ENCODE peak calls at places on chromosomes 12 and 14, in four cellular contexts. One of them, this sample, is unnamed.

GRCh38 chr12:120043421-120043820 is 54.4 kb downstream of the BICDL1 start:
- DNase-seq in esophagus muscularis mucosa: no peak
- DNase-seq in posterior vena cava: no peak
- DNase-seq in suprapubic skin: no peak
- DNase-seq in this sample: no peak

GRCh38 chr14:90452366-90452765 is 55.5 kb downstream of the CALM1 start:
- DNase-seq in esophagus muscularis mucosa: no peak
- DNase-seq in posterior vena cava: no peak
- DNase-seq in suprapubic skin: no peak
- DNase-seq in this sample: no peak

GRCh38 chr12:28017126-28017872 is 44.8 kb upstream of the PTHLH start:
- DNase-seq in posterior vena cava: no peak
- DNase-seq in esophagus muscularis mucosa: no peak
- DNase-seq in suprapubic skin: no peak
- DNase-seq in this sample: no peak

GRCh38 chr14:64364907-64365306 is 23.2 kb upstream of the MTHFD1 start:
- DNase-seq in esophagus muscularis mucosa: no peak
- DNase-seq in suprapubic skin: no peak
- DNase-seq in posterior vena cava: no peak
- DNase-seq in this sample: no peak

GRCh38 chr12:126040307-126040706 is 975.1 kb downstream of the AACS start:
- DNase-seq in suprapubic skin: no peak
- DNase-seq in posterior vena cava: no peak
- DNase-seq in esophagus muscularis mucosa: no peak
- DNase-seq in this sample: no peak

GRCh38 chr12:95653761-95654546 is 102.7 kb upstream of the USP44 start:
- DNase-seq in posterior vena cava: no peak
- DNase-seq in esophagus muscularis mucosa: no peak
- DNase-seq in suprapubic skin: no peak
- DNase-seq in this sample: no peak

GRCh38 chr14:97246648-97247047 is 449.5 kb downstream of the VRK1 start:
- DNase-seq in suprapubic skin: no peak
- DNase-seq in posterior vena cava: no peak
- DNase-seq in esophagus muscularis mucosa: peak
- DNase-seq in this sample: no peak

GRCh38 chr12:6821674-6822433 is at the start of gene GPR162:
- DNase-seq in esophagus muscularis mucosa: no peak
- DNase-seq in suprapubic skin: no peak
- DNase-seq in posterior vena cava: no peak
- DNase-seq in this sample: peak

GRCh38 chr14:47678157-47678556 is 2.8 kb upstream of the MDGA2 start:
- DNase-seq in posterior vena cava: no peak
- DNase-seq in esophagus muscularis mucosa: no peak
- DNase-seq in suprapubic skin: no peak
- DNase-seq in this sample: no peak

GRCh38 chr12:2641209-2641608 is 153.6 kb upstream of the FKBP4 start:
- DNase-seq in suprapubic skin: no peak
- DNase-seq in posterior vena cava: no peak
- DNase-seq in esophagus muscularis mucosa: no peak
- DNase-seq in this sample: no peak

GRCh38 chr14:32531942-32532341 is 202.8 kb downstream of the AKAP6 start:
- DNase-seq in posterior vena cava: no peak
- DNase-seq in esophagus muscularis mucosa: no peak
- DNase-seq in suprapubic skin: no peak
- DNase-seq in this sample: no peak

GRCh38 chr12:8913702-8914032 is 642 bp upstream of the PHC1 start:
- DNase-seq in posterior vena cava: no peak
- DNase-seq in esophagus muscularis mucosa: no peak
- DNase-seq in suprapubic skin: no peak
- DNase-seq in this sample: no peak

GRCh38 chr12:104671407-104672095 is 214.8 kb downstream of the CHST11 start:
- DNase-seq in esophagus muscularis mucosa: peak
- DNase-seq in posterior vena cava: peak
- DNase-seq in suprapubic skin: peak
- DNase-seq in this sample: peak

GRCh38 chr14:101230851-101231550 is 327.5 kb upstream of the RTL1 start:
- DNase-seq in suprapubic skin: no peak
- DNase-seq in esophagus muscularis mucosa: no peak
- DNase-seq in posterior vena cava: peak
- DNase-seq in this sample: no peak

GRCh38 chr12:132803883-132804282 is 24.8 kb downstream of the GOLGA3 start:
- DNase-seq in suprapubic skin: peak
- DNase-seq in esophagus muscularis mucosa: no peak
- DNase-seq in posterior vena cava: no peak
- DNase-seq in this sample: no peak

GRCh38 chr12:26126340-26127284 is 1.8 kb upstream of the BHLHE41 start:
- DNase-seq in posterior vena cava: peak
- DNase-seq in esophagus muscularis mucosa: peak
- DNase-seq in suprapubic skin: peak
- DNase-seq in this sample: peak

GRCh38 chr12:21892341-21892740 is 48.9 kb downstream of the ABCC9 start:
- DNase-seq in posterior vena cava: no peak
- DNase-seq in suprapubic skin: no peak
- DNase-seq in esophagus muscularis mucosa: no peak
- DNase-seq in this sample: no peak

GRCh38 chr12:71871116-71871515 is 31.6 kb downstream of the TBC1D15 start:
- DNase-seq in esophagus muscularis mucosa: no peak
- DNase-seq in posterior vena cava: no peak
- DNase-seq in suprapubic skin: no peak
- DNase-seq in this sample: no peak

GRCh38 chr12:124829008-124829707 is 34.5 kb downstream of the SCARB1 start:
- DNase-seq in esophagus muscularis mucosa: no peak
- DNase-seq in posterior vena cava: no peak
- DNase-seq in suprapubic skin: no peak
- DNase-seq in this sample: peak

GRCh38 chr12:104358353-104359003 is 54.9 kb downstream of the EID3 start:
- DNase-seq in suprapubic skin: no peak
- DNase-seq in posterior vena cava: peak
- DNase-seq in esophagus muscularis mucosa: peak
- DNase-seq in this sample: no peak

GRCh38 chr14:100825691-100826331 is at the start of gene MEG3:
- DNase-seq in suprapubic skin: no peak
- DNase-seq in posterior vena cava: peak
- DNase-seq in esophagus muscularis mucosa: no peak
- DNase-seq in this sample: peak

GRCh38 chr12:6944381-6945186 is 762 bp downstream of the C12orf57 start:
- DNase-seq in esophagus muscularis mucosa: peak
- DNase-seq in posterior vena cava: peak
- DNase-seq in suprapubic skin: peak
- DNase-seq in this sample: peak

GRCh38 chr12:105922670-105923102 is 216.1 kb downstream of the NUAK1 start:
- DNase-seq in posterior vena cava: no peak
- DNase-seq in esophagus muscularis mucosa: no peak
- DNase-seq in suprapubic skin: no peak
- DNase-seq in this sample: no peak

GRCh38 chr14:95134304-95134933 is 22.9 kb downstream of the DICER1 start:
- DNase-seq in esophagus muscularis mucosa: no peak
- DNase-seq in posterior vena cava: no peak
- DNase-seq in suprapubic skin: no peak
- DNase-seq in this sample: no peak

GRCh38 chr14:67232631-67233030 is 8.6 kb upstream of the PALS1 start:
- DNase-seq in esophagus muscularis mucosa: no peak
- DNase-seq in suprapubic skin: no peak
- DNase-seq in posterior vena cava: no peak
- DNase-seq in this sample: no peak

GRCh38 chr12:123808167-123808566 is 46.1 kb downstream of the DNAH10 start:
- DNase-seq in esophagus muscularis mucosa: no peak
- DNase-seq in suprapubic skin: no peak
- DNase-seq in posterior vena cava: no peak
- DNase-seq in this sample: peak

GRCh38 chr12:52865090-52865944 is 16.5 kb upstream of the KRT78 start:
- DNase-seq in esophagus muscularis mucosa: no peak
- DNase-seq in suprapubic skin: no peak
- DNase-seq in posterior vena cava: peak
- DNase-seq in this sample: peak

GRCh38 chr12:58395056-58395455 is 453.7 kb downstream of the ATP23 start:
- DNase-seq in esophagus muscularis mucosa: no peak
- DNase-seq in suprapubic skin: no peak
- DNase-seq in posterior vena cava: no peak
- DNase-seq in this sample: no peak

GRCh38 chr14:104262515-104263514 is 124.4 kb downstream of the KIF26A start:
- DNase-seq in esophagus muscularis mucosa: no peak
- DNase-seq in posterior vena cava: peak
- DNase-seq in suprapubic skin: no peak
- DNase-seq in this sample: peak

GRCh38 chr14:54776361-54777001 is 126.1 kb downstream of the GCH1 start:
- DNase-seq in suprapubic skin: no peak
- DNase-seq in esophagus muscularis mucosa: no peak
- DNase-seq in posterior vena cava: peak
- DNase-seq in this sample: no peak

GRCh38 chr14:78029471-78030372 is 140.5 kb upstream of the NRXN3 start:
- DNase-seq in esophagus muscularis mucosa: no peak
- DNase-seq in suprapubic skin: no peak
- DNase-seq in posterior vena cava: no peak
- DNase-seq in this sample: peak

GRCh38 chr14:61025239-61026223 is 44.5 kb downstream of the SLC38A6 start:
- DNase-seq in suprapubic skin: no peak
- DNase-seq in esophagus muscularis mucosa: no peak
- DNase-seq in posterior vena cava: peak
- DNase-seq in this sample: peak

GRCh38 chr12:26941251-26941650 is 3.0 kb downstream of the FGFR1OP2 start:
- DNase-seq in posterior vena cava: no peak
- DNase-seq in esophagus muscularis mucosa: no peak
- DNase-seq in suprapubic skin: no peak
- DNase-seq in this sample: no peak

GRCh38 chr12:129629901-129630300 is 273.9 kb downstream of the TMEM132D start:
- DNase-seq in esophagus muscularis mucosa: no peak
- DNase-seq in posterior vena cava: no peak
- DNase-seq in suprapubic skin: no peak
- DNase-seq in this sample: no peak

GRCh38 chr12:91959220-91959619 is 186.4 kb downstream of the BTG1 start:
- DNase-seq in suprapubic skin: no peak
- DNase-seq in esophagus muscularis mucosa: no peak
- DNase-seq in posterior vena cava: no peak
- DNase-seq in this sample: no peak

GRCh38 chr14:69924181-69924580 is 45.0 kb downstream of the SMOC1 start:
- DNase-seq in esophagus muscularis mucosa: no peak
- DNase-seq in suprapubic skin: no peak
- DNase-seq in posterior vena cava: no peak
- DNase-seq in this sample: no peak

GRCh38 chr12:96289067-96289466 is 94.9 kb downstream of the ELK3 start:
- DNase-seq in posterior vena cava: no peak
- DNase-seq in esophagus muscularis mucosa: no peak
- DNase-seq in suprapubic skin: no peak
- DNase-seq in this sample: no peak

GRCh38 chr14:92135269-92135668 is 13.5 kb downstream of the CPSF2 start:
- DNase-seq in esophagus muscularis mucosa: no peak
- DNase-seq in suprapubic skin: no peak
- DNase-seq in posterior vena cava: no peak
- DNase-seq in this sample: no peak

This sample was measured in posterior cingulate gyrus.